ENCODE peak calls at places on chromosome 1, in five cellular contexts. One of them, this sample, is unnamed. For H3K4me1, the result is how much of the 10 kb centered on the place peaks cover.

GRCh38 chr1:59029768-59030167 is 245.9 kb upstream of the JUN start:
- DNase-seq in heart left ventricle: no peak
- DNase-seq in adrenal gland: no peak
- DNase-seq in cardiac muscle cell: no peak
- DNase-seq in colonic mucosa: no peak
- DNase-seq in this sample: no peak

GRCh38 chr1:46581685-46582455 is 22.2 kb downstream of the MKNK1 start:
- DNase-seq in heart left ventricle: no peak
- DNase-seq in adrenal gland: no peak
- DNase-seq in cardiac muscle cell: no peak
- DNase-seq in colonic mucosa: no peak
- DNase-seq in this sample: no peak

GRCh38 chr1:67626495-67627235 is 58.3 kb upstream of the GADD45A start:
- DNase-seq in heart left ventricle: no peak
- DNase-seq in adrenal gland: no peak
- DNase-seq in cardiac muscle cell: no peak
- DNase-seq in colonic mucosa: no peak
- DNase-seq in this sample: no peak

GRCh38 chr1:167516404-167517388 is 1.6 kb downstream of the CD247 start:
- DNase-seq in heart left ventricle: no peak
- DNase-seq in adrenal gland: no peak
- DNase-seq in cardiac muscle cell: no peak
- DNase-seq in colonic mucosa: no peak
- DNase-seq in this sample: no peak

GRCh38 chr1:67540025-67540732 is 110.0 kb upstream of the SERBP1 start:
- DNase-seq in heart left ventricle: no peak
- DNase-seq in adrenal gland: no peak
- DNase-seq in cardiac muscle cell: no peak
- DNase-seq in colonic mucosa: no peak
- DNase-seq in this sample: no peak

GRCh38 chr1:217363319-217363718 is 267.6 kb downstream of the GPATCH2 start:
- DNase-seq in heart left ventricle: no peak
- DNase-seq in adrenal gland: no peak
- DNase-seq in cardiac muscle cell: no peak
- DNase-seq in colonic mucosa: no peak
- DNase-seq in this sample: no peak

GRCh38 chr1:115137191-115137590 is 47.9 kb upstream of the TSPAN2 start:
- DNase-seq in heart left ventricle: no peak
- DNase-seq in adrenal gland: no peak
- DNase-seq in cardiac muscle cell: no peak
- DNase-seq in colonic mucosa: no peak
- DNase-seq in this sample: no peak

GRCh38 chr1:53327183-53327941 is 508 bp downstream of the LRP8 start:
- DNase-seq in heart left ventricle: no peak
- DNase-seq in adrenal gland: peak
- DNase-seq in cardiac muscle cell: peak
- DNase-seq in colonic mucosa: peak
- DNase-seq in this sample: peak

GRCh38 chr1:62941780-62942179 is 157.8 kb downstream of the ATG4C start:
- DNase-seq in heart left ventricle: no peak
- DNase-seq in adrenal gland: peak
- DNase-seq in cardiac muscle cell: no peak
- DNase-seq in colonic mucosa: no peak
- DNase-seq in this sample: no peak

GRCh38 chr1:211327341-211327921 is 798 bp downstream of the TRAF5 start:
- DNase-seq in heart left ventricle: peak
- DNase-seq in adrenal gland: peak
- DNase-seq in cardiac muscle cell: peak
- DNase-seq in colonic mucosa: peak
- DNase-seq in this sample: no peak
- TF ChIP-seq CTCF in heart left ventricle: no peak
- TF ChIP-seq CTCF in adrenal gland: no peak
- TF ChIP-seq CTCF in cardiac muscle cell: no peak
- TF ChIP-seq CTCF in colonic mucosa: no peak
- TF ChIP-seq CTCF in this sample: no peak

GRCh38 chr1:9240914-9241820 is 6.6 kb downstream of the H6PD start:
- DNase-seq in heart left ventricle: no peak
- DNase-seq in adrenal gland: no peak
- DNase-seq in cardiac muscle cell: no peak
- DNase-seq in colonic mucosa: no peak
- DNase-seq in this sample: no peak
- H3K27ac ChIP-seq in heart left ventricle: peak
- H3K27ac ChIP-seq in adrenal gland: peak
- H3K27ac ChIP-seq in cardiac muscle cell: no peak
- H3K27ac ChIP-seq in colonic mucosa: no peak
- H3K27ac ChIP-seq in this sample: peak

GRCh38 chr1:16392740-16393139 is 25.7 kb downstream of the SZRD1 start:
- DNase-seq in heart left ventricle: no peak
- DNase-seq in adrenal gland: no peak
- DNase-seq in cardiac muscle cell: no peak
- DNase-seq in colonic mucosa: no peak
- DNase-seq in this sample: no peak
- H3K4me1 ChIP-seq in heart left ventricle: under half
- H3K4me1 ChIP-seq in adrenal gland: under half
- H3K4me1 ChIP-seq in cardiac muscle cell: under half
- H3K4me1 ChIP-seq in colonic mucosa: under half
- H3K4me1 ChIP-seq in this sample: under half

GRCh38 chr1:173508541-173508940 is 31.4 kb downstream of the PRDX6 start:
- DNase-seq in heart left ventricle: no peak
- DNase-seq in adrenal gland: no peak
- DNase-seq in cardiac muscle cell: no peak
- DNase-seq in colonic mucosa: no peak
- DNase-seq in this sample: no peak

GRCh38 chr1:173505401-173505800 is 28.3 kb downstream of the PRDX6 start:
- DNase-seq in heart left ventricle: no peak
- DNase-seq in adrenal gland: no peak
- DNase-seq in cardiac muscle cell: no peak
- DNase-seq in colonic mucosa: no peak
- DNase-seq in this sample: no peak

GRCh38 chr1:173507847-173508209 is 30.7 kb downstream of the PRDX6 start:
- DNase-seq in heart left ventricle: no peak
- DNase-seq in adrenal gland: no peak
- DNase-seq in cardiac muscle cell: no peak
- DNase-seq in colonic mucosa: no peak
- DNase-seq in this sample: no peak

GRCh38 chr1:173507205-173507846 is 30.2 kb downstream of the PRDX6 start:
- DNase-seq in heart left ventricle: no peak
- DNase-seq in adrenal gland: no peak
- DNase-seq in cardiac muscle cell: no peak
- DNase-seq in colonic mucosa: no peak
- DNase-seq in this sample: no peak

DNA sequence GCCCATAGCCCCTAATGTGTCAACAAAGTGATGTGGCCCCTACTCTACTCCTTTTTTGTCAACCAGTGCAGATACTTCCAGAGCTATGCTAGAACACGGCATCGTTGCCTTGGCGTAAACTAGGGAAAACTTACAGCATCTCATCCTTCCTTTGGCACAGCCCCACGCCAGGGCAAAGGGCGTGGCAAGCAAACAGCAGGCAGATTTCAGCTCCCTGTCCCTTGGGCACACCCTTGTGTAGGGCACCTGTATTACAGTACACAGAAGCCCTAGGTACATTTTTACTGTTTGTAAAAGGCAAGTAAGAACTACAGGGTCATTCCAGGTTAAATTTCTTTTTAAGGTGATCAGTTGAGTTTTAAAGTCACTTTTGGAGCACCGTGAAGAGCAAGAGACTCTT is 29.3 kb downstream of the PRDX6 start:
- DNase-seq in heart left ventricle: no peak
- DNase-seq in adrenal gland: no peak
- DNase-seq in cardiac muscle cell: no peak
- DNase-seq in colonic mucosa: peak
- DNase-seq in this sample: peak
- TF ChIP-seq CTCF in heart left ventricle: no peak
- TF ChIP-seq CTCF in adrenal gland: no peak
- TF ChIP-seq CTCF in cardiac muscle cell: no peak
- TF ChIP-seq CTCF in colonic mucosa: peak
- TF ChIP-seq CTCF in this sample: no peak

GRCh38 chr1:171487038-171487437 is 1.7 kb downstream of the PRRC2C start:
- DNase-seq in heart left ventricle: no peak
- DNase-seq in adrenal gland: no peak
- DNase-seq in cardiac muscle cell: no peak
- DNase-seq in colonic mucosa: no peak
- DNase-seq in this sample: no peak
- H3K27ac ChIP-seq in heart left ventricle: no peak
- H3K27ac ChIP-seq in adrenal gland: no peak
- H3K27ac ChIP-seq in cardiac muscle cell: peak
- H3K27ac ChIP-seq in colonic mucosa: no peak
- H3K27ac ChIP-seq in this sample: peak

GRCh38 chr1:21318057-21318713 is 27.9 kb upstream of the ECE1 start:
- DNase-seq in heart left ventricle: no peak
- DNase-seq in adrenal gland: peak
- DNase-seq in cardiac muscle cell: no peak
- DNase-seq in colonic mucosa: no peak
- DNase-seq in this sample: no peak

GRCh38 chr1:21317690-21318043 is 27.4 kb upstream of the ECE1 start:
- DNase-seq in heart left ventricle: no peak
- DNase-seq in adrenal gland: no peak
- DNase-seq in cardiac muscle cell: no peak
- DNase-seq in colonic mucosa: no peak
- DNase-seq in this sample: no peak

GRCh38 chr1:21319447-21320407 is 29.5 kb upstream of the ECE1 start:
- DNase-seq in heart left ventricle: no peak
- DNase-seq in adrenal gland: no peak
- DNase-seq in cardiac muscle cell: no peak
- DNase-seq in colonic mucosa: no peak
- DNase-seq in this sample: no peak

GRCh38 chr1:21317035-21317689 is 26.9 kb upstream of the ECE1 start:
- DNase-seq in heart left ventricle: peak
- DNase-seq in adrenal gland: peak
- DNase-seq in cardiac muscle cell: no peak
- DNase-seq in colonic mucosa: no peak
- DNase-seq in this sample: peak

GRCh38 chr1:21318714-21319159 is 28.5 kb upstream of the ECE1 start:
- DNase-seq in heart left ventricle: peak
- DNase-seq in adrenal gland: peak
- DNase-seq in cardiac muscle cell: peak
- DNase-seq in colonic mucosa: peak
- DNase-seq in this sample: no peak
- H3K4me1 ChIP-seq in heart left ventricle: under half
- H3K4me1 ChIP-seq in adrenal gland: half or more
- H3K4me1 ChIP-seq in cardiac muscle cell: half or more
- H3K4me1 ChIP-seq in colonic mucosa: under half
- H3K4me1 ChIP-seq in this sample: half or more

DNA sequence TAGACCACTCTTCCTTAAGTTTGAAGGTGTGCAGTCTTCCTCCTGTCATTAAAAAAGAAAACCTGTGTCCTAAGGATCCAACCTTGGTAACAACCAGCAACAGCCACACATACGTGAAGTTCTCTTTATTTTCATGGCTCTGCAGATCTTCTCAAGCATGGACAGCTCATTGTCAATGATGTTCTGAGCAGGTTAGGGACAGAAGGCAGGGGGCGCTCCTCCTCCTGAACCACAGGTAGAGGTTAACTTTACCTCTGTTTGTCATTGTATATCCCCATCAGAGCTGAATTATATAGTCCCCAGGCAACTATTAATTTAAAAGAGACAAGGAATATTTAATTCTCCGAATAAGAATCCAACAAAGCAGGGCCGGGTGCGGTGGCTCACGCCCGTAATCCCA is 52.5 kb upstream of the CR2 start:
- DNase-seq in heart left ventricle: no peak
- DNase-seq in adrenal gland: no peak
- DNase-seq in cardiac muscle cell: no peak
- DNase-seq in colonic mucosa: no peak
- DNase-seq in this sample: no peak
- TF ChIP-seq CTCF in heart left ventricle: no peak
- TF ChIP-seq CTCF in adrenal gland: no peak
- TF ChIP-seq CTCF in cardiac muscle cell: no peak
- TF ChIP-seq CTCF in colonic mucosa: no peak
- TF ChIP-seq CTCF in this sample: no peak

GRCh38 chr1:222042120-222042519 is 300.2 kb upstream of the DUSP10 start:
- DNase-seq in heart left ventricle: no peak
- DNase-seq in adrenal gland: no peak
- DNase-seq in cardiac muscle cell: no peak
- DNase-seq in colonic mucosa: no peak
- DNase-seq in this sample: no peak
- H3K27ac ChIP-seq in heart left ventricle: no peak
- H3K27ac ChIP-seq in adrenal gland: no peak
- H3K27ac ChIP-seq in cardiac muscle cell: no peak
- H3K27ac ChIP-seq in colonic mucosa: no peak
- H3K27ac ChIP-seq in this sample: no peak

GRCh38 chr1:109307363-109308021 is 681 bp upstream of the MYBPHL start:
- DNase-seq in heart left ventricle: peak
- DNase-seq in adrenal gland: peak
- DNase-seq in cardiac muscle cell: peak
- DNase-seq in colonic mucosa: no peak
- DNase-seq in this sample: peak
- H3K4me1 ChIP-seq in heart left ventricle: under half
- H3K4me1 ChIP-seq in adrenal gland: under half
- H3K4me1 ChIP-seq in cardiac muscle cell: under half
- H3K4me1 ChIP-seq in colonic mucosa: under half
- H3K4me1 ChIP-seq in this sample: under half

DNA sequence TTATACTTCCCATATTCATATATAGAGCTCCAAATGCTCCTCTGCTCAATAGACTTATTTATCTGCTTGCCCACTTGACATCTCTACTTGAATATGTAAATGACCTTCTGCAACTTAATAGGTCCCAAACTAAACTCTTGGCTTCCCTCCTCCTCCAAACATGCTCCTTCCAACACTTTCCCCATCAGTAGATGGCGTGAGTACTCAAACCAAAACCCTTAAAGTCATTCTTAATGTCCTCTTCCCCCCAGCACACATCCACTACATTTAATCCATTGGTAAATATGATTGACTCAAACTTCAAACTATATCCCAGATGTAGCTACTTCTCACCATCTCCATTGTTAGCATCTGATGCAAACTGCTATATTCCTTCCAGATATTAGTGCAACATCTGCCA is 48.5 kb upstream of the PBX1 start:
- DNase-seq in heart left ventricle: no peak
- DNase-seq in adrenal gland: no peak
- DNase-seq in cardiac muscle cell: no peak
- DNase-seq in colonic mucosa: no peak
- DNase-seq in this sample: no peak
- TF ChIP-seq CTCF in heart left ventricle: no peak
- TF ChIP-seq CTCF in adrenal gland: no peak
- TF ChIP-seq CTCF in cardiac muscle cell: peak
- TF ChIP-seq CTCF in colonic mucosa: no peak
- TF ChIP-seq CTCF in this sample: no peak